ENCODE peak calls at places on chromosomes 13 and 19, in five cellular contexts. Z is heart left ventricle, Y is heart right ventricle, K is dorsolateral prefrontal cortex, H is psoas muscle. U is an unnamed sample.

GRCh38 chr13:113742000-113742441 is 17.0 kb upstream of the TMEM255B start:
- DNase-seq in Z (peak), Y (no peak), K (no peak), H (peak), U (peak)

GRCh38 chr19:311813-312261 is 20.6 kb upstream of the PLPP2 start:
- DNase-seq in Z (peak), Y (peak), K (no peak), H (no peak), U (no peak)

GRCh38 chr19:4375164-4375619 is 25.2 kb downstream of the SH3GL1 start:
- DNase-seq in Z (no peak), Y (no peak), K (no peak), H (peak), U (peak)

GRCh38 chr19:13082192-13083007 is 20.3 kb downstream of the LYL1 start:
- DNase-seq in Z (no peak), Y (no peak), K (no peak), H (no peak), U (no peak)

GRCh38 chr19:50928841-50929240 is 17.6 kb upstream of the KLK4 start:
- DNase-seq in Z (no peak), Y (no peak), K (no peak), H (no peak), U (no peak)

GRCh38 chr19:33246729-33247440 is 21.2 kb upstream of the SLC7A10 start:
- DNase-seq in Z (peak), Y (no peak), K (no peak), H (no peak), U (no peak)

GRCh38 chr13:44759723-44760360 is 183.7 kb upstream of the TSC22D1 start:
- DNase-seq in Z (no peak), Y (no peak), K (no peak), H (peak), U (peak)

GRCh38 chr13:23901365-23901764 is 4.1 kb upstream of the C1QTNF9B start:
- DNase-seq in Z (no peak), Y (no peak), K (no peak), H (no peak), U (peak)

GRCh38 chr19:12884926-12885748 is 1.9 kb downstream of the KLF1 start:
- DNase-seq in Z (peak), Y (peak), K (peak), H (peak), U (peak)

GRCh38 chr19:50203281-50204080 is at the start of gene MYH14:
- DNase-seq in Z (peak), Y (peak), K (peak), H (peak), U (peak)

GRCh38 chr13:110924639-110924934 is 9.7 kb upstream of the ANKRD10 start:
- DNase-seq in Z (no peak), Y (no peak), K (no peak), H (no peak), U (no peak)

GRCh38 chr13:22061371-22061805 is 390.5 kb downstream of the FGF9 start:
- DNase-seq in Z (no peak), Y (no peak), K (peak), H (no peak), U (no peak)

GRCh38 chr19:50205681-50206138 is 2.3 kb downstream of the MYH14 start:
- DNase-seq in Z (no peak), Y (no peak), K (no peak), H (no peak), U (no peak)

GRCh38 chr13:74084375-74084902 is 49.8 kb downstream of the KLF12 start:
- DNase-seq in Z (no peak), Y (no peak), K (no peak), H (no peak), U (no peak)

GRCh38 chr19:4870025-4870700 is 2.7 kb upstream of the PLIN3 start:
- DNase-seq in Z (peak), Y (peak), K (no peak), H (peak), U (peak)

GRCh38 chr13:40271931-40272775 is 394.3 kb downstream of the FOXO1 start:
- DNase-seq in Z (no peak), Y (peak), K (peak), H (peak), U (peak)

GRCh38 chr13:103012611-103013010 is 53.6 kb downstream of the SLC10A2 start:
- DNase-seq in Z (no peak), Y (no peak), K (no peak), H (no peak), U (no peak)

GRCh38 chr13:36919206-36919832 is 719 bp downstream of the SMAD9 start:
- DNase-seq in Z (no peak), Y (peak), K (peak), H (peak), U (peak)

GRCh38 chr13:33526718-33527117 is 241.2 kb upstream of the STARD13 start:
- DNase-seq in Z (no peak), Y (no peak), K (no peak), H (no peak), U (no peak)

GRCh38 chr19:41928221-41928683 is at the start of gene ERFL:
- DNase-seq in Z (no peak), Y (no peak), K (no peak), H (no peak), U (no peak)

GRCh38 chr19:39401549-39402416 is 4.9 kb upstream of the ZFP36 start:
- DNase-seq in Z (peak), Y (peak), K (peak), H (peak), U (no peak)

GRCh38 chr19:39399684-39400465 is 6.8 kb upstream of the ZFP36 start:
- DNase-seq in Z (peak), Y (no peak), K (no peak), H (no peak), U (no peak)

GRCh38 chr19:39400997-39401548 is 5.6 kb upstream of the ZFP36 start:
- DNase-seq in Z (peak), Y (no peak), K (no peak), H (no peak), U (no peak)

GRCh38 chr19:39398297-39398864 is 7.2 kb downstream of the MED29 start:
- DNase-seq in Z (peak), Y (peak), K (peak), H (peak), U (peak)

GRCh38 chr19:39397360-39398296 is 6.5 kb downstream of the MED29 start:
- DNase-seq in Z (peak), Y (peak), K (peak), H (peak), U (peak)
- TF ChIP-seq CTCF in Z (peak), Y (peak), K (peak), H (peak), U (peak)

GRCh38 chr19:2529473-2529918 is 53.6 kb downstream of the GADD45B start:
- DNase-seq in Z (no peak), Y (no peak), K (no peak), H (peak), U (peak)

GRCh38 chr19:2524840-2525723 is 49.2 kb downstream of the GADD45B start:
- DNase-seq in Z (peak), Y (no peak), K (peak), H (peak), U (peak)

GRCh38 chr19:2527171-2527570 is 51.2 kb downstream of the GADD45B start:
- DNase-seq in Z (no peak), Y (no peak), K (no peak), H (no peak), U (no peak)

GRCh38 chr19:2528543-2529173 is 52.7 kb downstream of the GADD45B start:
- DNase-seq in Z (no peak), Y (no peak), K (no peak), H (no peak), U (no peak)

GRCh38 chr19:2527716-2528115 is 51.8 kb downstream of the GADD45B start:
- DNase-seq in Z (no peak), Y (no peak), K (no peak), H (no peak), U (no peak)
- H3K27ac ChIP-seq in Z (no peak), Y (no peak), K (no peak), H (no peak), U (peak)

DNA sequence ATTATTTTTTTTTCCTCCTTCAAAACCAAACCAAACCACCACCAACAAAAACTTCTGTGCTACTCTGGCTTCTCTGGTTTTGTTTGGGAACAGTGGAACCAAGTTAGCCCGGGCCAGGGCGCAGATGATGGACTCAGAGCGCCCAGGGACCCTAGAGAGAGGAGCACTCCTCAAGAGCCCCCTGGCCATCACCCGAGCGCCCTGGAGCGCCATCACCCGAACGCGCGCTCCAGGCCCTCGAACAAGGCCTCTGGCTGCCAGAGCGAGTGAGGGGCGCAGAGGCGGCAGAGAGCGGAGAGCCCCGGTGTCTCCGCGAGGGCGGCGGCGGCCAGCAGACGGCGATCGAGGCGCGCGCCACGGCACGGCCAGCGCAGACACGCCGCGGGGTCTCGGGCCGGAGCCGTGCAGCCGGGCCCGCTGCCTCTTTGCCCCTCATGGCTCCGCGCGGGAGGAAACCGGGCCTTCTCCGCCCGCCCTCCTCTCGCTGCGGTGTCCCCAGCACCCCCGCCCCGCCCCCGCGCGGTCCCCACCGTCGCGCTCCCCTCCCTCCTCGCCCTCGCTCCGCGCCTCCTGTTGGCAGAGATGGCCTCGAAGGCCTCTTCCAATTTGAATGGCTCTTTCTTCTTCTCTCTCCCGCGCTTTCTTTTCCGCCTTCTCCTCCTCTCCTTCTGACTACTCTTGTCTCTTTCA is 4.2 kb upstream of the SOX1 start:
- DNase-seq in Z (no peak), Y (no peak), K (no peak), H (no peak), U (no peak)
- TF ChIP-seq CTCF in Z (no peak), Y (peak), K (peak), H (peak), U (no peak)

DNA sequence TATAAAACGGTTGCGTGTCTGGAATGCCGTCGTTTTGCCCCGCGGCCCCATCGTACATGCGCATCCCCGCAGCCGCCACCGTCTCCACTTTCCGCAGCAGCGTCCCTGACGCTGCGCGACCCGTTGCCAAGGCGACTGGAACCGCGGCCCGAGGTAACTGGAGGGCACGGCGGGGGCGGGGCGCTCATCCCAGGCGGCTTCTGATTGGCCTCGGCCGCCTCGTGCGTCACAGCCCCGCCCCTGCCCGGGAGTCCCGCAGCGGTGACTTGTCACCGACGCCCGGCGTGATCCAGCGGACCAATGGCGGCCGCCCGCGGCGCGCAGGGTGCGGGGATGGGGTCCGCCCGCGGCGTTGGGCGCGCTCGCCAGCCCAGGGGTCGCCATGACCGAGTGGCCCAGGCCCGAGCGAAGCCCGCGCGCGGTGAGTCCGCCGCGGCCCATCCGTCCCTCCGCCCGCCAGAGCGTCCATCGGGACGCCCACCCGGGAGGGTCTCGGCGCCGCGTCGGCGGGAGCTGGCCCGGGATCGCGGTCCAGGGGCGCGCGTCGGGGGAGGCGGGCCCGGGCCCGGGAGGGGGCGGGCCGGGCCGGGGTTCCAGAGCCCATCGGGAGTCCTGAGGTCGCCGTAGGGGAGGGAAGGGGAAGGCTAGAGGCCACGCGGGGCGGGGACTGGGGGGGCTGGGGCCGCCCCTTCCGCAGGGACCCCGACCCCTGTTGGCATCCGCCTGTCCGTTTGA is at the start of gene ZSCAN1:
- DNase-seq in Z (peak), Y (peak), K (peak), H (peak), U (no peak)
- H3K27ac ChIP-seq in Z (no peak), Y (no peak), K (peak), H (no peak), U (no peak)

GRCh38 chr19:54172764-54173699 is at the start of gene TMC4:
- DNase-seq in Z (no peak), Y (no peak), K (no peak), H (no peak), U (peak)
- TF ChIP-seq CTCF in Z (no peak), Y (no peak), K (no peak), H (no peak), U (no peak)

GRCh38 chr13:38686635-38687245 is at the start of gene FREM2:
- DNase-seq in Z (no peak), Y (no peak), K (peak), H (peak), U (peak)

GRCh38 chr13:38684714-38685113 is 2.2 kb upstream of the FREM2 start:
- DNase-seq in Z (no peak), Y (no peak), K (no peak), H (no peak), U (no peak)

GRCh38 chr13:38688674-38689073 is 1.8 kb downstream of the FREM2 start:
- DNase-seq in Z (no peak), Y (no peak), K (no peak), H (no peak), U (no peak)

GRCh38 chr13:38687246-38688229 is 661 bp downstream of the FREM2 start:
- DNase-seq in Z (peak), Y (no peak), K (no peak), H (no peak), U (peak)

GRCh38 chr13:38685974-38686571 is 804 bp upstream of the FREM2 start:
- DNase-seq in Z (no peak), Y (no peak), K (no peak), H (no peak), U (peak)
- H3K27ac ChIP-seq in Z (no peak), Y (no peak), K (no peak), H (peak), U (no peak)

GRCh38 chr13:99614465-99614885 is 113.2 kb downstream of the TM9SF2 start:
- DNase-seq in Z (no peak), Y (no peak), K (no peak), H (no peak), U (peak)
- TF ChIP-seq CTCF in Z (no peak), Y (peak), K (peak), H (no peak), U (peak)

GRCh38 chr13:81713201-81713600 is 1372.3 kb upstream of the SPRY2 start:
- DNase-seq in Z (no peak), Y (no peak), K (no peak), H (no peak), U (no peak)
- H3K27ac ChIP-seq in Z (no peak), Y (no peak), K (no peak), H (no peak), U (no peak)